ENCODE peak calls at places on chromosomes 5 and 9, in eight cellular contexts. B is uterus, M is tibial nerve, E is transverse colon, N is heart left ventricle, U is heart right ventricle, F is SK-N-SH, O is astrocyte. S is an unnamed sample.
A peak's percentile ranks its signal among the peaks of the same experiment; 100 is the strongest.

GRCh38 chr5:90264930-90265857 is 144.4 kb downstream of the CETN3 start:
- DNase-seq in B (peak; percentile 55), M (peak; percentile 68), E (peak; percentile 58), N (peak; percentile 64), U (peak; percentile 40), F (peak; percentile 31), O (peak; percentile 56), S (peak; percentile 53)

GRCh38 chr5:89397096-89397495 is 514.1 kb upstream of the MEF2C start:
- DNase-seq in B (no peak), M (no peak), E (no peak), N (no peak), U (no peak), F (no peak), O (no peak), S (peak; percentile 4)

GRCh38 chr5:93532370-93532769 is 48.6 kb downstream of the NR2F1-AS1 start:
- DNase-seq in B (peak; percentile 91), M (peak; percentile 98), E (peak; percentile 47), N (no peak), U (peak; percentile 35), F (no peak), O (peak; percentile 93), S (peak; percentile 77)

GRCh38 chr5:170985486-170985885 is 123.7 kb downstream of the RANBP17 start:
- DNase-seq in B (no peak), M (no peak), E (no peak), N (no peak), U (no peak), F (no peak), O (peak; percentile 8), S (no peak)

GRCh38 chr5:129098488-129099183 is 4.1 kb downstream of the ISOC1 start:
- DNase-seq in B (no peak), M (no peak), E (no peak), N (no peak), U (no peak), F (no peak), O (no peak), S (no peak)

GRCh38 chr5:127028822-127029457 is 1.4 kb downstream of the MARCHF3 start:
- DNase-seq in B (no peak), M (no peak), E (peak; percentile 57), N (peak; percentile 53), U (no peak), F (peak; percentile 8), O (no peak), S (peak; percentile 16)

GRCh38 chr5:172805018-172805683 is 28.9 kb upstream of the ERGIC1 start:
- DNase-seq in B (no peak), M (no peak), E (no peak), N (no peak), U (no peak), F (no peak), O (no peak), S (no peak)

GRCh38 chr5:134913795-134914194 is 8.9 kb downstream of the PCBD2 start:
- DNase-seq in B (no peak), M (no peak), E (no peak), N (no peak), U (no peak), F (no peak), O (no peak), S (no peak)

GRCh38 chr5:59843511-59844230 is 49.9 kb downstream of the PDE4D start:
- DNase-seq in B (no peak), M (no peak), E (no peak), N (no peak), U (no peak), F (no peak), O (no peak), S (peak; percentile 9)

GRCh38 chr5:149303210-149303609 is 31.6 kb downstream of the AFAP1L1 start:
- DNase-seq in B (no peak), M (no peak), E (no peak), N (no peak), U (no peak), F (no peak), O (no peak), S (no peak)

GRCh38 chr9:15276328-15276969 is 30.6 kb downstream of the TTC39B start:
- DNase-seq in B (no peak), M (no peak), E (peak; percentile 61), N (no peak), U (no peak), F (no peak), O (no peak), S (no peak)

GRCh38 chr5:158406884-158407790 is 548.2 kb upstream of the CLINT1 start:
- DNase-seq in B (no peak), M (no peak), E (no peak), N (no peak), U (no peak), F (no peak), O (peak; percentile 80), S (no peak)

GRCh38 chr9:136840877-136841645 is 1.2 kb upstream of the AJM1 start:
- DNase-seq in B (no peak), M (no peak), E (peak; percentile 81), N (no peak), U (no peak), F (peak; percentile 59), O (peak; percentile 36), S (peak; percentile 82)

GRCh38 chr9:89411759-89412158 is 86.2 kb downstream of the SEMA4D start:
- DNase-seq in B (no peak), M (no peak), E (no peak), N (no peak), U (no peak), F (no peak), O (no peak), S (no peak)

GRCh38 chr9:104068546-104068945 is 25.6 kb upstream of the SMC2 start:
- DNase-seq in B (no peak), M (no peak), E (no peak), N (no peak), U (no peak), F (no peak), O (peak; percentile 2), S (no peak)

GRCh38 chr5:146369691-146370090 is 31.1 kb downstream of the POU4F3 start:
- DNase-seq in B (no peak), M (no peak), E (no peak), N (no peak), U (no peak), F (no peak), O (peak; percentile 88), S (no peak)

GRCh38 chr9:92522983-92523970 is 12.5 kb downstream of the ECM2 start:
- DNase-seq in B (no peak), M (no peak), E (no peak), N (no peak), U (no peak), F (no peak), O (no peak), S (no peak)

GRCh38 chr5:123537256-123537655 is 25.3 kb downstream of the CSNK1G3 start:
- DNase-seq in B (no peak), M (no peak), E (no peak), N (no peak), U (no peak), F (no peak), O (no peak), S (no peak)

GRCh38 chr5:74636149-74636548 is 4.4 kb downstream of the ENC1 start:
- DNase-seq in B (no peak), M (no peak), E (no peak), N (no peak), U (no peak), F (no peak), O (no peak), S (no peak)

GRCh38 chr5:151005975-151006576 is 14.3 kb upstream of the GPX3 start:
- DNase-seq in B (peak; percentile 92), M (peak; percentile 97), E (peak; percentile 74), N (peak; percentile 87), U (peak; percentile 83), F (no peak), O (no peak), S (peak; percentile 36)

GRCh38 chr9:18721267-18722079 is 247.5 kb downstream of the ADAMTSL1 start:
- DNase-seq in B (no peak), M (no peak), E (no peak), N (no peak), U (no peak), F (no peak), O (no peak), S (peak; percentile 22)

GRCh38 chr9:95379630-95380029 is 62.1 kb upstream of the FANCC start:
- DNase-seq in B (no peak), M (no peak), E (no peak), N (no peak), U (no peak), F (no peak), O (no peak), S (no peak)
- TF ChIP-seq CTCF in B (no peak), M (no peak), E (no peak), N (peak; percentile 13), U (no peak), F (no peak), O (no peak), S (no peak)

GRCh38 chr5:107385701-107386100 is 285.0 kb downstream of the EFNA5 start:
- DNase-seq in B (no peak), M (no peak), E (no peak), N (no peak), U (no peak), F (no peak), O (no peak), S (no peak)
- H3K4me1 ChIP-seq in B (no peaks in the 10 kb centered on the region), M (peaks cover 13% of the 10 kb centered on the region), E (peaks cover 20% of the 10 kb centered on the region), N (peaks cover 34% of the 10 kb centered on the region), U (no peaks in the 10 kb centered on the region), F (peaks cover 42% of the 10 kb centered on the region), O (peaks cover 38% of the 10 kb centered on the region), S (peaks cover 16% of the 10 kb centered on the region)

DNA sequence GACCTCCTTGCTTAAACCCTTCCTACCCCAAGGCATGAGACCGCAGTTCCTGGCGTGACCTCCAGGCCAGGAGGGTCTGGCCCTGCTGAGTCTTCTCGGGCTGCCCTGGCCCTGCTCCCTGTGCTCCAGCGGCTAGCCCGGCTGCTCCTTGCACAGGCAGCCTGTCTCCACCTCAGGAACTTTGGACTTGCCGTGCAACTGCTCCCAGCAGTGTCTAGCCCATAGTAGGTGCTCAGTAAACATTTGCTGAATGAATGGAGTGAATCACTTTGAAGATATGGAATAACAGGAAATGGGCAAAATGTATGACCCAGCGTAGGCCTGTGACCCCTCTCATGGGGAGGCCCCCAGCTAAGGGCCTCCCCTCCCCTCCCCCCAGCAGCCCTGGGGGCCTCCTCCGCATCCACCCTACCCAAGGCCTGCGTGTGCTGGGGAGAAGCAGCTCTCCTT is 127.1 kb downstream of the ZNF354C start:
- DNase-seq in B (no peak), M (no peak), E (no peak), N (no peak), U (no peak), F (no peak), O (no peak), S (no peak)
- TF ChIP-seq CTCF in B (no peak), M (no peak), E (no peak), N (no peak), U (no peak), F (no peak), O (no peak), S (no peak)

GRCh38 chr9:131714821-131715220 is 25.1 kb downstream of the RAPGEF1 start:
- DNase-seq in B (no peak), M (no peak), E (no peak), N (no peak), U (no peak), F (no peak), O (no peak), S (no peak)

GRCh38 chr9:131714161-131714646 is 25.7 kb downstream of the RAPGEF1 start:
- DNase-seq in B (peak; percentile 50), M (peak; percentile 45), E (no peak), N (peak; percentile 69), U (peak; percentile 48), F (no peak), O (peak; percentile 93), S (peak; percentile 71)

GRCh38 chr9:131709741-131710499 is 30.0 kb downstream of the RAPGEF1 start:
- DNase-seq in B (no peak), M (no peak), E (no peak), N (no peak), U (no peak), F (no peak), O (peak; percentile 59), S (no peak)

GRCh38 chr9:131713016-131713415 is 26.9 kb downstream of the RAPGEF1 start:
- DNase-seq in B (no peak), M (no peak), E (no peak), N (no peak), U (no peak), F (no peak), O (no peak), S (peak; percentile 78)

GRCh38 chr9:131712151-131712716 is 27.6 kb downstream of the RAPGEF1 start:
- DNase-seq in B (no peak), M (no peak), E (no peak), N (no peak), U (no peak), F (no peak), O (no peak), S (no peak)
- H3K4me1 ChIP-seq in B (no peaks in the 10 kb centered on the region), M (peaks cover 41% of the 10 kb centered on the region), E (peaks cover 29% of the 10 kb centered on the region), N (peaks cover 99% of the 10 kb centered on the region), U (peaks cover 16% of the 10 kb centered on the region), F (peaks cover 18% of the 10 kb centered on the region), O (peaks cover 24% of the 10 kb centered on the region), S (peaks cover 62% of the 10 kb centered on the region)

S was measured in body of pancreas.